ENCODE peak calls at places on chromosomes 6 and 20, in four cellular contexts. D, H, Q and N are unnamed samples.

GRCh38 chr6:135465307-135465706 is 32.2 kb downstream of the AHI1 start:
- DNase-seq in Q (no peak), D (no peak), H (no peak), N (no peak)

GRCh38 chr6:159692303-159693127 is 526 bp downstream of the SOD2 start:
- DNase-seq in D (peak), H (no peak), Q (no peak), N (peak)

GRCh38 chr6:108165714-108166663 is at the start of gene NR2E1:
- DNase-seq in D (peak), H (no peak), Q (no peak), N (peak)

GRCh38 chr6:112286756-112287155 is 32.4 kb upstream of the LAMA4 start:
- DNase-seq in D (no peak), H (no peak), Q (no peak), N (no peak)

GRCh38 chr6:156658186-156658585 is 119.0 kb upstream of the ARID1B start:
- DNase-seq in D (no peak), H (no peak), Q (no peak), N (no peak)

GRCh38 chr6:103798166-103798565 is 1061.6 kb downstream of the HACE1 start:
- DNase-seq in H (no peak), D (no peak), Q (no peak), N (no peak)

GRCh38 chr6:169868458-169868857 is 117.0 kb downstream of the ERMARD start:
- DNase-seq in Q (no peak), H (no peak), D (no peak), N (no peak)

GRCh38 chr20:22462975-22463914 is 121.1 kb downstream of the FOXA2 start:
- DNase-seq in H (no peak), Q (no peak), D (no peak), N (no peak)

GRCh38 chr20:59696476-59696875 is 92.1 kb downstream of the PHACTR3 start:
- DNase-seq in H (no peak), Q (no peak), D (no peak), N (no peak)

GRCh38 chr6:42025066-42025789 is 25.1 kb upstream of the TAF8 start:
- DNase-seq in Q (peak), D (no peak), H (peak), N (no peak)

GRCh38 chr6:147506704-147507114 is 1.8 kb upstream of the SAMD5 start:
- DNase-seq in Q (peak), D (peak), H (no peak), N (peak)

GRCh38 chr20:21339499-21339898 is 36.4 kb downstream of the XRN2 start:
- DNase-seq in D (no peak), H (no peak), Q (no peak), N (no peak)

GRCh38 chr20:43244647-43245046 is 54.9 kb upstream of the PTPRT start:
- DNase-seq in H (no peak), Q (no peak), D (no peak), N (no peak)

GRCh38 chr6:139381216-139381615 is 6.8 kb upstream of the CITED2 start:
- DNase-seq in Q (no peak), D (no peak), H (no peak), N (no peak)

GRCh38 chr6:20846602-20847028 is 312.4 kb downstream of the CDKAL1 start:
- DNase-seq in Q (peak), D (no peak), H (peak), N (no peak)

DNA sequence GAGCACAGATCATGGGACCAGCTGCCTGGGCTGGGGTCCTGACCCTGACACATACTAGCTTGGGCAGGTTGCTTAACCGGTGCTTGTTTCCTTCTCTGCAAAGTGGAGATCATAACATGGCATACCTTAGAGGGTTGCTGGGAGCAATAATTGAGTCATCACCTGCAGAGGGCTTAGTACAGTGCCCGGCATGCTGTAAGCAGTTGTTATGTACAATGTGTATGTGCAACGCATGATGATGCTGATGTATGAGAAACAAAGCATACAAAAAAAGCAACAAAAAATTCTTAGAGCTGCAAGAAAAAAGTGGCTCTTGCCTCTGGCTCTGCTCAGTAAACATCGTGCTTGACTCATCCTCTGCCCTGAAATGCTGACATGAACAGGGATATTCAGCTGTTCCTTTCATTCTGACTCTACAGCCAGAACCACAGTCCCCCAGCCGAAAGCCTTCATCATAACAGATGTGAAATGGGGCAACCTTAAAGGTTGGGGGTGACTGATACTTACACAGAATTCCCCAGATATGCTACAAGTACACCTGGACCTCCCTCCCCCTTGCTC is 91.7 kb downstream of the CLIC5 start:
- DNase-seq in D (no peak), H (no peak), Q (no peak), N (no peak)
- TF ChIP-seq USF2 in D (no peak), H (no peak), Q (no peak), N (no peak)

DNA sequence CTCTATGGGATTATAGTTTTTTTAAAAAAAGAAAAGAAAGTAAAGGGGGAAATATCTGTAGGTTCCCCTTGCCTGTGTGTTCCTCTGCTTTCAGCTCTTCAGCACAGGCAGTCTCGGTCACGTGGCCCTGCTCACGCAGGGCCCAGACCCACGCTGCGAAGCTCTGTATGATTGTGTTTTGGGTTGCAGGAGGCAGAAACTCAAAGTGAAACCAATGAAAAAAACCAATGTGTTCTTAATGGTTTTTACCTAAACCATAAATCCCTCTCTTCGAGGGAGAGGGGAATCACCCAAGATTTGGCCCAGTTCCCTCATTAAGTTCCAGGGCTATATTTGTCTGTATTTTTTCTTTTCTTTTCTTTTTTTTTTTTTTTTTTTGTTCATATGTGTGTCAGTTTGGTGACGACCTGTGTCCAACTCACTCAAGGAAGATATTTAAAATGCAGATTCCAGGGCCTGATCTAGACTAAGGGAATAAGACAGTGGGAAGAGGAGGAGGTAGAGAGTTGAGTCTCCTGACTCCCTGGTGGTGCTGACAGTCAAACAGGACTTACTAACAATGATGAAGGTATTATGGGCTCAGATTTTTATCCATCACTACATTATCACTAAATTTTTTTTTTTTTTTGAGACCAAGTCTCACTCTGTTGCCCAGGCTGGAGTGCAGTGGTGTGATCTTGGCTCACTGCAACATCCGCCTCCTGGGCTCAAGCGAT is 33.8 kb upstream of the RREB1 start:
- DNase-seq in D (no peak), Q (no peak), H (peak), N (no peak)
- TF ChIP-seq USF1 in D (no peak), Q (no peak), H (peak), N (no peak)

DNA sequence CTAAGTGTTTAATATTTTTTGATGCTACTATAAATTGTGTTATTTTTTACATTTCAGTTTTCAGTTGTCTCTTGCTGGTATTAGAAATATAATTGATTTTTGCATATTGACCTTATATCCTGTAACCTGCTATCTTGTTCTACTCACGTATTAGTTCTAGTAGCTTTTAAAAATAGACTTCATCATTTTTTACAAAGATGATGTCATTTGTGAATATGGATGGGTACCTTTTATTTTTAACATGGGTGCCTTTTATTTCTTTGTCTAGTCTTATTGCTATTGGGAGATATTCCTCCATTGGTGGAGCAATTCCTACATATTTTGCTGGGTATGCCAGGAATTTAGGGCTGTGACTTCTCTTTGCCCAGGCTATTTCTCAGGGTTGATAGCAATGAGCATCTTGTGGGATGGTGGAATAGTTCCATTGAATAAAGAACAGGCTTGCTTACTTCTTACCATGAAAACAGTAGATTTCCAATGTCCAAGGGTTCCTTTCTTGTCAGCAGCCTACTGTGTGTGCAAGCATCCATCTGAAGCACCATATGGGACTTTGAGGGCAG is 149.7 kb downstream of the CARMIL1 start:
- DNase-seq in H (no peak), D (no peak), Q (no peak), N (no peak)
- TF ChIP-seq USF2 in H (no peak), D (no peak), Q (no peak), N (no peak)

GRCh38 chr20:57985278-57985677 is 243.2 kb downstream of the ANKRD60 start:
- DNase-seq in H (no peak), D (no peak), Q (no peak), N (no peak)
- TF ChIP-seq USF1 in H (no peak), D (no peak), Q (no peak), N (no peak)

DNA sequence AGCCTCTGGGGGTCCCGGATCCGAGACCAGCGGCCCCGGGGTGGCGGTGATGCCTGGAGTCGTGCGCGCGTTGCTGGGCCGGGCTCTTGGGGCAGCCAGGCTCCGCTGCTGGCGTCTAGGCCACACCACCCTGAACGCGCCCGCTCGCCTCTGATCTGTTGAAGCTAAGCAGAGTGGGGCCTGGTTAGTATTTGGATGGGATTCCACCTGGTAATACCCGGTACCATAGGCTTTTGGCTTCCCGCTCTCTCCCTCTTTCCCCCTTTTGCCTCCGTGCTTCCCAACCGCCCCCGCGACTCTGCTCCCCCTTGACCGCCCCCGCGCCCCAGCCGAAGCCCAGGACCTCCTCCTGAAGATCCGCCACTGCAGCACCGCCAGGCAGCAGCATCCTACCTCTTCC is 1383.5 kb upstream of the DEFB115 start:
- DNase-seq in H (no peak), D (peak), Q (no peak), N (peak)
- TF ChIP-seq USF2 in H (no peak), D (no peak), Q (no peak), N (no peak)

GRCh38 chr6:81834141-81834621 is 81.7 kb upstream of the TENT5A start:
- DNase-seq in D (no peak), H (no peak), Q (no peak), N (no peak)

GRCh38 chr6:81838031-81838430 is 85.5 kb upstream of the TENT5A start:
- DNase-seq in H (no peak), D (peak), Q (no peak), N (no peak)

GRCh38 chr6:81842254-81842653 is 89.8 kb upstream of the TENT5A start:
- DNase-seq in H (no peak), Q (no peak), D (no peak), N (no peak)

GRCh38 chr6:81843302-81843701 is 90.8 kb upstream of the TENT5A start:
- DNase-seq in H (no peak), Q (no peak), D (no peak), N (no peak)

GRCh38 chr6:81838724-81839425 is 86.4 kb upstream of the TENT5A start:
- DNase-seq in D (no peak), Q (no peak), H (no peak), N (no peak)
- TF ChIP-seq USF1 in D (no peak), Q (no peak), H (no peak), N (no peak)

GRCh38 chr20:3237958-3238615 is 903 bp downstream of the SLC4A11 start:
- DNase-seq in H (no peak), D (peak), Q (no peak), N (peak)

GRCh38 chr20:3240776-3241363 is 1.9 kb upstream of the SLC4A11 start:
- DNase-seq in Q (no peak), D (no peak), H (no peak), N (no peak)

GRCh38 chr20:3238616-3239025 is 369 bp downstream of the SLC4A11 start:
- DNase-seq in H (no peak), Q (peak), D (no peak), N (peak)

GRCh38 chr20:3239867-3240775 is 1.1 kb upstream of the SLC4A11 start:
- DNase-seq in H (no peak), D (no peak), Q (peak), N (peak)

GRCh38 chr20:3239026-3239866 is at the start of gene SLC4A11:
- DNase-seq in D (peak), Q (peak), H (no peak), N (peak)
- TF ChIP-seq USF2 in D (no peak), Q (no peak), H (no peak), N (no peak)

DNA sequence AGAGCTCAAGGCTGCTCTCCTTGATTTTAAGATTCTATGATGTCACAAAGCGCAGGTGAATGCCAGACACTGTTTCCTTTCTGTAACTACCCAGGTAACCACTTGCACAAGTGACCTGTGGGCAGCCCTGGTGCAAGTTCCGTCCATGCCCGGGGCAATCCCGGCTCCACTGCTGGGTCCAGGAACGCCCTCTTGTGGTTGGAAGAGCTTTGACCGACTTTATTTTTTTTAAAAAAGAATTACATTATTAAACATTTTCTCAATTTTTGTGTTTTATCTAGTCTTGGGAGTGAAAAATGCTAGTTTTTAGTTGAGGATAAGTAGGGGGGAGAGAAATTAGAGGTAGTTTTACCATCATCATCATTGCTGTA is 695.2 kb downstream of the QKI start:
- DNase-seq in Q (peak), D (no peak), H (no peak), N (peak)
- TF ChIP-seq USF1 in Q (no peak), D (no peak), H (no peak), N (no peak)

GRCh38 chr6:163602851-163603250 is 188.3 kb downstream of the QKI start:
- DNase-seq in D (no peak), Q (no peak), H (no peak), N (no peak)
- TF ChIP-seq USF2 in D (no peak), Q (no peak), H (no peak), N (no peak)